ENCODE peak calls at places on chromosomes 5 and 9, in six cellular contexts. One of them, this sample, is unnamed.
A peak's percentile ranks its signal among the peaks of the same experiment; 100 is the strongest.

GRCh38 chr9:19116391-19116790 is 10.9 kb downstream of the PLIN2 start:
- DNase-seq in activated CD4-positive, alpha-beta T cell treated with anti-CD3 and anti-CD28 coated beads, Interleukin-2, amount 50 U/mL, for 1 hour: no peak
- DNase-seq in stimulated activated CD8-positive, alpha-beta memory T cell treated with anti-CD3 and anti-CD28 coated beads, Interleukin-7, amount 100 ng/mL, for 1 hour: no peak
- DNase-seq in cardiac septum: no peak
- DNase-seq in left cardiac atrium: peak; percentile 66
- DNase-seq in RWPE1: peak; percentile 77
- DNase-seq in this sample: no peak

GRCh38 chr9:20941177-20941690 is 90.2 kb downstream of the HACD4 start:
- DNase-seq in left cardiac atrium: peak; percentile 36
- DNase-seq in RWPE1: peak; percentile 76
- DNase-seq in activated CD4-positive, alpha-beta T cell treated with anti-CD3 and anti-CD28 coated beads, Interleukin-2, amount 50 U/mL, for 1 hour: peak; percentile 45
- DNase-seq in cardiac septum: no peak
- DNase-seq in stimulated activated CD8-positive, alpha-beta memory T cell treated with anti-CD3 and anti-CD28 coated beads, Interleukin-7, amount 100 ng/mL, for 1 hour: peak; percentile 10
- DNase-seq in this sample: peak; percentile 55

GRCh38 chr5:50738864-50739263 is 72.4 kb downstream of the PARP8 start:
- DNase-seq in cardiac septum: no peak
- DNase-seq in left cardiac atrium: no peak
- DNase-seq in RWPE1: no peak
- DNase-seq in stimulated activated CD8-positive, alpha-beta memory T cell treated with anti-CD3 and anti-CD28 coated beads, Interleukin-7, amount 100 ng/mL, for 1 hour: no peak
- DNase-seq in activated CD4-positive, alpha-beta T cell treated with anti-CD3 and anti-CD28 coated beads, Interleukin-2, amount 50 U/mL, for 1 hour: no peak
- DNase-seq in this sample: no peak

GRCh38 chr5:9838906-9839305 is 208.8 kb upstream of the TAS2R1 start:
- DNase-seq in cardiac septum: no peak
- DNase-seq in left cardiac atrium: no peak
- DNase-seq in stimulated activated CD8-positive, alpha-beta memory T cell treated with anti-CD3 and anti-CD28 coated beads, Interleukin-7, amount 100 ng/mL, for 1 hour: no peak
- DNase-seq in RWPE1: no peak
- DNase-seq in activated CD4-positive, alpha-beta T cell treated with anti-CD3 and anti-CD28 coated beads, Interleukin-2, amount 50 U/mL, for 1 hour: no peak
- DNase-seq in this sample: no peak

GRCh38 chr5:139696894-139697658 is 48.9 kb downstream of the CXXC5 start:
- DNase-seq in RWPE1: peak; percentile 56
- DNase-seq in activated CD4-positive, alpha-beta T cell treated with anti-CD3 and anti-CD28 coated beads, Interleukin-2, amount 50 U/mL, for 1 hour: no peak
- DNase-seq in left cardiac atrium: peak; percentile 91
- DNase-seq in stimulated activated CD8-positive, alpha-beta memory T cell treated with anti-CD3 and anti-CD28 coated beads, Interleukin-7, amount 100 ng/mL, for 1 hour: no peak
- DNase-seq in cardiac septum: no peak
- DNase-seq in this sample: no peak

GRCh38 chr5:96567188-96567587 is 95.0 kb upstream of the CAST start:
- DNase-seq in activated CD4-positive, alpha-beta T cell treated with anti-CD3 and anti-CD28 coated beads, Interleukin-2, amount 50 U/mL, for 1 hour: no peak
- DNase-seq in cardiac septum: no peak
- DNase-seq in RWPE1: no peak
- DNase-seq in left cardiac atrium: no peak
- DNase-seq in stimulated activated CD8-positive, alpha-beta memory T cell treated with anti-CD3 and anti-CD28 coated beads, Interleukin-7, amount 100 ng/mL, for 1 hour: no peak
- DNase-seq in this sample: no peak

GRCh38 chr5:60024104-60024503 is 130.6 kb upstream of the PDE4D start:
- DNase-seq in stimulated activated CD8-positive, alpha-beta memory T cell treated with anti-CD3 and anti-CD28 coated beads, Interleukin-7, amount 100 ng/mL, for 1 hour: no peak
- DNase-seq in activated CD4-positive, alpha-beta T cell treated with anti-CD3 and anti-CD28 coated beads, Interleukin-2, amount 50 U/mL, for 1 hour: no peak
- DNase-seq in RWPE1: no peak
- DNase-seq in cardiac septum: no peak
- DNase-seq in left cardiac atrium: no peak
- DNase-seq in this sample: no peak

GRCh38 chr5:109750407-109750806 is 60.7 kb downstream of the MAN2A1 start:
- DNase-seq in RWPE1: no peak
- DNase-seq in activated CD4-positive, alpha-beta T cell treated with anti-CD3 and anti-CD28 coated beads, Interleukin-2, amount 50 U/mL, for 1 hour: no peak
- DNase-seq in stimulated activated CD8-positive, alpha-beta memory T cell treated with anti-CD3 and anti-CD28 coated beads, Interleukin-7, amount 100 ng/mL, for 1 hour: no peak
- DNase-seq in cardiac septum: no peak
- DNase-seq in left cardiac atrium: no peak
- DNase-seq in this sample: no peak

GRCh38 chr9:135971892-135972291 is 10.7 kb upstream of the UBAC1 start:
- DNase-seq in left cardiac atrium: no peak
- DNase-seq in stimulated activated CD8-positive, alpha-beta memory T cell treated with anti-CD3 and anti-CD28 coated beads, Interleukin-7, amount 100 ng/mL, for 1 hour: no peak
- DNase-seq in activated CD4-positive, alpha-beta T cell treated with anti-CD3 and anti-CD28 coated beads, Interleukin-2, amount 50 U/mL, for 1 hour: peak; percentile 54
- DNase-seq in RWPE1: peak; percentile 94
- DNase-seq in cardiac septum: no peak
- DNase-seq in this sample: peak; percentile 46